ENCODE peak calls at places on chromosomes 6 and 20, in six cellular contexts. T is HFFc6, D is C1 segment of cervical spinal cord, L is fibroblast of pulmonary artery, U is neural crest cell, M is COR-L47. I is an unnamed sample.
A peak's percentile ranks its signal among the peaks of the same experiment; 100 is the strongest.

GRCh38 chr20:17971571-17972013 is 2.8 kb downstream of the MGME1 start:
- DNase-seq in T (peak; percentile 51), D (no peak), L (peak; percentile 60), U (no peak), M (no peak), I (no peak)

GRCh38 chr20:46400253-46400652 is 6.2 kb downstream of the ELMO2 start:
- DNase-seq in T (peak; percentile 76), D (no peak), L (peak; percentile 87), U (no peak), M (no peak), I (no peak)

GRCh38 chr6:34836451-34836850 is 44.6 kb downstream of the BLTP3A start:
- DNase-seq in T (no peak), D (no peak), L (no peak), U (no peak), M (no peak), I (no peak)

GRCh38 chr6:139977887-139978332 is 603.5 kb upstream of the CITED2 start:
- DNase-seq in T (peak; percentile 86), D (no peak), L (peak; percentile 96), U (no peak), M (no peak), I (no peak)

GRCh38 chr6:154404791-154405400 is 48.3 kb upstream of the IPCEF1 start:
- DNase-seq in T (peak; percentile 79), D (no peak), L (peak; percentile 36), U (no peak), M (no peak), I (no peak)

GRCh38 chr6:56649053-56649769 is 6.5 kb upstream of the DST start:
- DNase-seq in T (peak; percentile 65), D (no peak), L (peak; percentile 54), U (no peak), M (peak; percentile 50), I (no peak)

GRCh38 chr6:123306334-123306733 is 310.3 kb downstream of the CLVS2 start:
- DNase-seq in T (no peak), D (no peak), L (no peak), U (no peak), M (no peak), I (no peak)

GRCh38 chr6:56693246-56693607 is 50.5 kb upstream of the DST start:
- DNase-seq in T (peak; percentile 87), D (peak; percentile 52), L (peak; percentile 89), U (no peak), M (peak; percentile 57), I (no peak)

GRCh38 chr6:126548301-126548700 is 208.4 kb downstream of the CENPW start:
- DNase-seq in T (no peak), D (no peak), L (no peak), U (no peak), M (no peak), I (no peak)

GRCh38 chr6:105430685-105431084 is 27.8 kb upstream of the PREP start:
- DNase-seq in T (no peak), D (no peak), L (no peak), U (no peak), M (no peak), I (no peak)

GRCh38 chr6:118350881-118351430 is 197.1 kb upstream of the PLN start:
- DNase-seq in T (peak; percentile 27), D (no peak), L (no peak), U (no peak), M (peak; percentile 76), I (no peak)

I was measured in endothelial cell.